ENCODE peak calls at places on chromosomes 11 and 22, in ten cellular contexts. One of them, this sample, is unnamed.

GRCh38 chr11:104005234-104005855 is 31.1 kb upstream of the DDI1 start:
- DNase-seq in cerebellar cortex: no peak
- DNase-seq in amniotic epithelial cell: peak
- DNase-seq in KG1: no peak
- DNase-seq in GM03348: no peak
- DNase-seq in activated naive CD4-positive, alpha-beta T cell: no peak
- DNase-seq in CD8-positive, alpha-beta T cell: no peak
- DNase-seq in GDM1: no peak
- DNase-seq in frontal cortex: no peak
- DNase-seq in HepG2: no peak
- DNase-seq in this sample: no peak

GRCh38 chr11:78946945-78947914 is 372.6 kb upstream of the NARS2 start:
- DNase-seq in activated naive CD4-positive, alpha-beta T cell: no peak
- DNase-seq in cerebellar cortex: no peak
- DNase-seq in HepG2: peak
- DNase-seq in GDM1: no peak
- DNase-seq in CD8-positive, alpha-beta T cell: no peak
- DNase-seq in frontal cortex: no peak
- DNase-seq in GM03348: peak
- DNase-seq in KG1: no peak
- DNase-seq in amniotic epithelial cell: no peak
- DNase-seq in this sample: no peak

GRCh38 chr11:76663912-76664440 is 6.6 kb downstream of the LRRC32 start:
- DNase-seq in activated naive CD4-positive, alpha-beta T cell: no peak
- DNase-seq in GDM1: no peak
- DNase-seq in amniotic epithelial cell: no peak
- DNase-seq in CD8-positive, alpha-beta T cell: no peak
- DNase-seq in frontal cortex: no peak
- DNase-seq in GM03348: no peak
- DNase-seq in HepG2: no peak
- DNase-seq in cerebellar cortex: no peak
- DNase-seq in KG1: no peak
- DNase-seq in this sample: no peak

GRCh38 chr11:59263225-59263894 is 50.6 kb upstream of the MPEG1 start:
- DNase-seq in activated naive CD4-positive, alpha-beta T cell: no peak
- DNase-seq in frontal cortex: no peak
- DNase-seq in GM03348: no peak
- DNase-seq in HepG2: peak
- DNase-seq in GDM1: peak
- DNase-seq in cerebellar cortex: no peak
- DNase-seq in CD8-positive, alpha-beta T cell: no peak
- DNase-seq in KG1: peak
- DNase-seq in amniotic epithelial cell: no peak
- DNase-seq in this sample: no peak

GRCh38 chr11:60915250-60915914 is 1.4 kb downstream of the TMEM109 start:
- DNase-seq in KG1: peak
- DNase-seq in CD8-positive, alpha-beta T cell: peak
- DNase-seq in cerebellar cortex: peak
- DNase-seq in GDM1: peak
- DNase-seq in amniotic epithelial cell: peak
- DNase-seq in activated naive CD4-positive, alpha-beta T cell: peak
- DNase-seq in GM03348: peak
- DNase-seq in frontal cortex: peak
- DNase-seq in HepG2: no peak
- DNase-seq in this sample: peak

GRCh38 chr11:20131744-20132666 is 28.3 kb downstream of the DBX1 start:
- DNase-seq in CD8-positive, alpha-beta T cell: peak
- DNase-seq in cerebellar cortex: peak
- DNase-seq in HepG2: peak
- DNase-seq in activated naive CD4-positive, alpha-beta T cell: no peak
- DNase-seq in KG1: peak
- DNase-seq in GM03348: peak
- DNase-seq in frontal cortex: peak
- DNase-seq in amniotic epithelial cell: peak
- DNase-seq in GDM1: no peak
- DNase-seq in this sample: no peak

GRCh38 chr11:105367129-105367528 is 227.6 kb upstream of the CARD18 start:
- DNase-seq in amniotic epithelial cell: no peak
- DNase-seq in KG1: no peak
- DNase-seq in GDM1: no peak
- DNase-seq in GM03348: no peak
- DNase-seq in frontal cortex: no peak
- DNase-seq in CD8-positive, alpha-beta T cell: no peak
- DNase-seq in activated naive CD4-positive, alpha-beta T cell: no peak
- DNase-seq in cerebellar cortex: no peak
- DNase-seq in HepG2: no peak
- DNase-seq in this sample: no peak

GRCh38 chr22:20130319-20130718 is 1.3 kb upstream of the ZDHHC8 start:
- DNase-seq in CD8-positive, alpha-beta T cell: no peak
- DNase-seq in GM03348: no peak
- DNase-seq in frontal cortex: no peak
- DNase-seq in activated naive CD4-positive, alpha-beta T cell: no peak
- DNase-seq in cerebellar cortex: no peak
- DNase-seq in GDM1: no peak
- DNase-seq in HepG2: no peak
- DNase-seq in amniotic epithelial cell: no peak
- DNase-seq in KG1: peak
- DNase-seq in this sample: no peak

GRCh38 chr11:68839953-68840641 is 1.6 kb downstream of the CPT1A start:
- DNase-seq in amniotic epithelial cell: no peak
- DNase-seq in GM03348: no peak
- DNase-seq in HepG2: no peak
- DNase-seq in KG1: peak
- DNase-seq in cerebellar cortex: no peak
- DNase-seq in GDM1: peak
- DNase-seq in frontal cortex: no peak
- DNase-seq in CD8-positive, alpha-beta T cell: no peak
- DNase-seq in activated naive CD4-positive, alpha-beta T cell: no peak
- DNase-seq in this sample: no peak